ENCODE peak calls at places on chromosomes 13 and 19, in seven cellular contexts. M, Q, Z, O, I, Y and F are unnamed samples. For H3K4me1, the result is how much of the 10 kb centered on the place peaks cover.

GRCh38 chr19:13561461-13561860 is 55.2 kb upstream of the CACNA1A start:
- DNase-seq in Q (no peak), O (no peak), Y (no peak), M (no peak), I (no peak), Z (no peak), F (no peak)

GRCh38 chr13:79501538-79502232 is 20.7 kb downstream of the NDFIP2 start:
- DNase-seq in M (no peak), Z (no peak), O (no peak), Y (no peak), I (no peak), Q (no peak), F (no peak)

GRCh38 chr19:33332248-33332647 is 29.9 kb upstream of the CEBPA start:
- DNase-seq in M (no peak), Z (no peak), Y (no peak), I (no peak), O (no peak), Q (no peak), F (no peak)

GRCh38 chr13:109694972-109695371 is 91.4 kb downstream of the IRS2 start:
- DNase-seq in Y (no peak), I (no peak), M (no peak), Z (no peak), O (no peak), Q (no peak), F (no peak)

GRCh38 chr19:41427647-41428480 is 690 bp upstream of the B3GNT8 start:
- DNase-seq in I (peak), O (peak), Z (peak), M (peak), Y (peak), Q (peak), F (no peak)

GRCh38 chr13:113863511-113864302 is at the start of gene GAS6:
- DNase-seq in Y (peak), O (peak), I (peak), Q (peak), M (peak), Z (peak), F (no peak)

GRCh38 chr19:13731147-13731964 is 33.0 kb upstream of the MRI1 start:
- DNase-seq in Z (peak), M (peak), O (peak), Y (peak), I (peak), Q (peak), F (peak)

GRCh38 chr13:24626449-24626848 is 53.8 kb upstream of the ATP12A start:
- DNase-seq in O (no peak), Z (no peak), M (no peak), Y (no peak), I (no peak), Q (no peak), F (no peak)

GRCh38 chr13:43573361-43573740 is 213.4 kb downstream of the ENOX1 start:
- DNase-seq in Y (no peak), M (no peak), Q (no peak), I (peak), O (no peak), Z (no peak), F (no peak)

GRCh38 chr13:98972627-98973026 is 5.2 kb downstream of the DOCK9 start:
- DNase-seq in I (peak), M (no peak), O (no peak), Z (no peak), Y (no peak), Q (no peak), F (no peak)

GRCh38 chr19:47351545-47351944 is 2.4 kb downstream of the DHX34 start:
- DNase-seq in Z (no peak), Q (no peak), O (no peak), Y (peak), I (peak), M (no peak), F (peak)

GRCh38 chr13:39036212-39036611 is 1.7 kb downstream of the PROSER1 start:
- DNase-seq in Z (no peak), M (no peak), O (peak), Q (no peak), I (no peak), Y (no peak), F (no peak)

GRCh38 chr19:32130241-32130753 is 215.1 kb upstream of the ZNF507 start:
- DNase-seq in M (no peak), Y (no peak), Q (no peak), Z (no peak), O (no peak), I (no peak), F (no peak)

GRCh38 chr13:77521595-77522367 is 13.7 kb upstream of the SCEL start:
- DNase-seq in O (no peak), I (peak), Q (no peak), M (peak), Z (no peak), Y (peak), F (peak)

GRCh38 chr13:21688056-21688455 is 17.2 kb downstream of the FGF9 start:
- DNase-seq in Y (no peak), Q (no peak), M (no peak), Z (no peak), O (no peak), I (no peak), F (no peak)

DNA sequence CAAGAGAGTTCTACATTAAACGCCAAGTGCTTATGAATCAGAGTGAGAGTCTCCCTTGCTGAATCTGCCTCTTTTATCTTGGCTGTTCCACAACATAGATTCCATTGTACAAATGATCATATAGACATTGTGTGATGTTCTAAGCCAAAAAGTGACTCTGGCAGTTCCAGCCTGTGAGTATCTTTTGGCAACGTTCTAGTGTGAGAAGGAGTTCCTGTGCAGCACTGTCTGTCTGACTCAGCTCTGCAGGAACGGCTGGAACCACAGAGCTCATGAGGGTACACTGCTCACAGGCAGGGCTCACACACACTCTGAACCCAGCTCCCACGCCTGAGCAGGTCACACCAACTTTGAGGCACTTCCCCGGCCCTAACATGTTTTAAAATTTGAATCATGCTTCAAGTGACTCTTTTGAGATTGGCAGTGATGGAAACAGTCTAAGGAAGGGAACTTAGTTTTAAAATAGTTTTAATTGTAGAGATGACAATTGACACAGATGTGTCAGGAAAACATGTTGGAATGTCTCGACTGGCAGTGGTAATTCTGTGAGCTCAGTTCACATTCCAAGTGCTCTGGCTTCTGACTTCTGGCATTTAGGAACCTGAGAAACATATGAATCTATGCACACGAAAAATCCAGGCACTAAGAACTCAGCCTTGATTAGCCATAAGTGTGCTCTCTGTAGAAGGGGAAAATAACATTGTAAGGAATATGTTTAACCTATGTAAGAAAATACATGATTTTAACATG is 272.0 kb downstream of the UQCRFS1 start:
- DNase-seq in M (no peak), Q (no peak), Y (no peak), O (no peak), I (no peak), Z (no peak), F (no peak)
- H3K27ac ChIP-seq in M (no peak), Q (no peak), Y (no peak), O (no peak), I (no peak), Z (no peak), F (no peak)

GRCh38 chr19:3095375-3096191 is 1.4 kb downstream of the GNA11 start:
- DNase-seq in I (no peak), M (peak), Q (no peak), Z (no peak), Y (peak), O (peak), F (no peak)
- H3K4me1 ChIP-seq in I (under half), M (under half), Q (under half), Z (half or more), Y (under half), O (half or more), F (under half)

GRCh38 chr13:51249254-51249653 is 27.1 kb downstream of the FAM124A start:
- DNase-seq in Q (no peak), O (no peak), Y (no peak), Z (no peak), M (no peak), I (no peak), F (no peak)
- H3K27ac ChIP-seq in Q (no peak), O (no peak), Y (no peak), Z (no peak), M (no peak), I (no peak), F (no peak)

DNA sequence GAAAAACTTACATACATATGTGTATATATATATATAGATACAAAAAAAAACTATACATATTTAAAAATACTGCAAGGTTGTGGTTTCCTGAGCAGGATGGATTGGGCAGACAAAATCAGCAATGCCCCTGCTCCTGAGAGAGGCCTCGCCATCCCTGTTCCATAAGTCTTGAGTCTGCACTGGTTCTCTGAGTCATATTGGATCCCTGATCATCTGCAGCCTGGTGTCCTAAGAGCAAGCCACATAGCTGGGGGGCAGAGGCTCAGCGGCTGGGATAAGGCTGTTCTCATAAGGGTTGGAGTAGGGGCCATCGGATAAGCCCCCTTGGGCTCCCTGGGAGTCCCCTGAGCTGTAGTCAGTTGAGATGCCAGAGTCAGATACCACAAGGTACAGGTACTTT is 3.3 kb downstream of the SWSAP1 start:
- DNase-seq in Q (no peak), Z (no peak), I (no peak), Y (no peak), M (no peak), O (no peak), F (no peak)
- H3K4me1 ChIP-seq in Q (under half), Z (half or more), I (under half), Y (under half), M (under half), O (half or more), F (under half)

GRCh38 chr19:51293571-51294210 is 17.8 kb upstream of the IGLON5 start:
- DNase-seq in O (no peak), I (no peak), Z (no peak), Q (no peak), M (no peak), Y (peak), F (no peak)
- H3K27ac ChIP-seq in O (no peak), I (no peak), Z (no peak), Q (no peak), M (no peak), Y (no peak), F (no peak)

GRCh38 chr13:32168136-32168535 is 136.6 kb downstream of the FRY start:
- DNase-seq in Y (no peak), M (no peak), O (no peak), Z (no peak), Q (no peak), I (no peak), F (no peak)
- H3K4me1 ChIP-seq in Y (under half), M (under half), O (under half), Z (under half), Q (under half), I (under half), F (under half)